ENCODE peak calls at places on chromosomes 3 and 15, in five cellular contexts. Y is K562, A is SK-N-SH, V is HepG2, L is GM12878. H is an unnamed sample.

GRCh38 chr3:129006864-129007263 is 5.8 kb downstream of the EFCC1 start:
- DNase-seq in Y (no peak), A (no peak), V (no peak), L (no peak), H (no peak)

GRCh38 chr3:165444745-165445144 is 248.6 kb upstream of the SLITRK3 start:
- DNase-seq in Y (no peak), A (no peak), V (no peak), L (no peak), H (no peak)

GRCh38 chr3:124772081-124772831 is 42.0 kb downstream of the UMPS start:
- DNase-seq in Y (peak; percentile 64), A (peak; percentile 83), V (no peak), L (no peak), H (no peak)

GRCh38 chr3:69288161-69288895 is 97.6 kb downstream of the FRMD4B start:
- DNase-seq in Y (no peak), A (no peak), V (no peak), L (no peak), H (no peak)

GRCh38 chr3:4986611-4987373 is 7.6 kb downstream of the BHLHE40 start:
- DNase-seq in Y (peak; percentile 87), A (peak; percentile 92), V (peak; percentile 94), L (no peak), H (peak; percentile 57)

GRCh38 chr3:184532940-184533732 is 28.4 kb upstream of the EPHB3 start:
- DNase-seq in Y (no peak), A (no peak), V (no peak), L (no peak), H (no peak)

GRCh38 chr3:52313774-52314188 is 2.3 kb upstream of the DNAH1 start:
- DNase-seq in Y (no peak), A (no peak), V (no peak), L (peak; percentile 61), H (no peak)

GRCh38 chr3:23752126-23752525 is 53.6 kb upstream of the UBE2E1 start:
- DNase-seq in Y (no peak), A (no peak), V (no peak), L (no peak), H (no peak)

GRCh38 chr15:42710662-42711061 is 26.3 kb downstream of the CDAN1 start:
- DNase-seq in Y (no peak), A (no peak), V (no peak), L (no peak), H (no peak)

GRCh38 chr3:177830411-177830849 is 633.1 kb upstream of the TBL1XR1 start:
- DNase-seq in Y (no peak), A (no peak), V (no peak), L (no peak), H (no peak)

GRCh38 chr15:85692873-85693272 is 101.9 kb downstream of the KLHL25 start:
- DNase-seq in Y (no peak), A (no peak), V (no peak), L (peak; percentile 95), H (no peak)

GRCh38 chr15:79283252-79284048 is 928 bp downstream of the ANKRD34C start:
- DNase-seq in Y (peak; percentile 56), A (peak; percentile 69), V (no peak), L (no peak), H (no peak)

GRCh38 chr15:76575177-76576078 is 238.9 kb downstream of the ISL2 start:
- DNase-seq in Y (no peak), A (no peak), V (no peak), L (peak; percentile 79), H (no peak)

GRCh38 chr3:70882104-70882503 is 569.7 kb upstream of the MDFIC2 start:
- DNase-seq in Y (no peak), A (no peak), V (no peak), L (no peak), H (no peak)

GRCh38 chr15:68303134-68303533 is 25.6 kb downstream of the FEM1B start:
- DNase-seq in Y (no peak), A (no peak), V (no peak), L (no peak), H (no peak)

GRCh38 chr15:35505152-35505551 is 40.8 kb downstream of the DPH6 start:
- DNase-seq in Y (no peak), A (no peak), V (no peak), L (no peak), H (no peak)

GRCh38 chr3:72334681-72335457 is 513.4 kb downstream of the SHQ1 start:
- DNase-seq in Y (no peak), A (peak; percentile 55), V (no peak), L (no peak), H (no peak)

GRCh38 chr15:62957130-62957529 is 85.4 kb upstream of the TPM1 start:
- DNase-seq in Y (no peak), A (no peak), V (no peak), L (no peak), H (no peak)

GRCh38 chr15:78072080-78072892 is 5.2 kb downstream of the TBC1D2B start:
- DNase-seq in Y (no peak), A (no peak), V (peak; percentile 56), L (no peak), H (no peak)
- H3K27ac ChIP-seq in Y (no peak overlapping the region), A (peak overlapping the region; percentile 31), V (peak overlapping the region; percentile 37), L (no peak overlapping the region), H (peak overlapping the region; percentile 83)

GRCh38 chr3:48397767-48398681 is 26.0 kb downstream of the FBXW12 start:
- DNase-seq in Y (peak; percentile 4), A (peak; percentile 10), V (no peak), L (no peak), H (peak; percentile 29)
- TF ChIP-seq REST in Y (no peak), A (no peak), V (no peak), L (no peak), H (no peak)

GRCh38 chr15:91067026-91067425 is 33.0 kb upstream of the SV2B start:
- DNase-seq in Y (no peak), A (no peak), V (no peak), L (no peak), H (no peak)

GRCh38 chr15:91068966-91069365 is 31.1 kb upstream of the SV2B start:
- DNase-seq in Y (no peak), A (no peak), V (no peak), L (no peak), H (no peak)

GRCh38 chr15:91068436-91068835 is 31.6 kb upstream of the SV2B start:
- DNase-seq in Y (no peak), A (no peak), V (no peak), L (no peak), H (no peak)

GRCh38 chr15:91061997-91062396 is 38.1 kb upstream of the SV2B start:
- DNase-seq in Y (no peak), A (no peak), V (no peak), L (no peak), H (no peak)

GRCh38 chr15:91065505-91065904 is 34.6 kb upstream of the SV2B start:
- DNase-seq in Y (no peak), A (no peak), V (no peak), L (no peak), H (no peak)
- TF ChIP-seq GABPA in Y (no peak), A (no peak), V (no peak), L (no peak), H (no peak)

GRCh38 chr3:37645801-37646380 is 215.8 kb upstream of the CTDSPL start:
- DNase-seq in Y (no peak), A (no peak), V (no peak), L (no peak), H (no peak)

GRCh38 chr3:37640636-37641375 is 220.9 kb upstream of the CTDSPL start:
- DNase-seq in Y (no peak), A (no peak), V (no peak), L (no peak), H (no peak)

GRCh38 chr3:37641556-37641955 is 220.1 kb upstream of the CTDSPL start:
- DNase-seq in Y (no peak), A (no peak), V (no peak), L (no peak), H (no peak)

GRCh38 chr3:37642959-37643598 is 218.6 kb upstream of the CTDSPL start:
- DNase-seq in Y (peak; percentile 41), A (no peak), V (no peak), L (no peak), H (no peak)

DNA sequence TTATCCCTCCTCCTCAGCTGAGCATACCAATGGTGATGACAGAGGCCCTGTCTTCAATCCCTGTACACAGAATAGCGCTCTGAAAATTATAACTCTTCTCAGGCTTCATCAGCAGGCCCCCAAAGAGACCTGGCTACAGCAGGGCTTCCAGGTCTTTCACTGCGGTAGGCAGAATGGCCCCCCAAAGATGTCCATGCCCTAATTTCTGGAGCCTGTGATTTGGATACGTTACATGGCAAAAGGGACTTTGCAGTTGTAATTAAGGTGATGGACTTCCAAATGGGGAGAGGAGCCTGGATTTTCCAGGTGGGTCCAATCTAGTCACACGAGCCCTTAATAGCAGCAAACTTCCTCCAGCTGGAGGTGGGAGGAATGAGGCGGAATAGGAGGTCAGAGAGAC is 221.8 kb upstream of the CTDSPL start:
- DNase-seq in Y (no peak), A (no peak), V (no peak), L (no peak), H (no peak)
- H3K27ac ChIP-seq in Y (no peak overlapping the region), A (no peak overlapping the region), V (no peak overlapping the region), L (no peak overlapping the region), H (no peak overlapping the region)

GRCh38 chr3:102156426-102156825 is 278.4 kb upstream of the ZPLD1 start:
- DNase-seq in Y (no peak), A (no peak), V (no peak), L (no peak), H (no peak)
- TF ChIP-seq REST in Y (no peak), A (no peak), V (no peak), L (no peak), H (no peak)

DNA sequence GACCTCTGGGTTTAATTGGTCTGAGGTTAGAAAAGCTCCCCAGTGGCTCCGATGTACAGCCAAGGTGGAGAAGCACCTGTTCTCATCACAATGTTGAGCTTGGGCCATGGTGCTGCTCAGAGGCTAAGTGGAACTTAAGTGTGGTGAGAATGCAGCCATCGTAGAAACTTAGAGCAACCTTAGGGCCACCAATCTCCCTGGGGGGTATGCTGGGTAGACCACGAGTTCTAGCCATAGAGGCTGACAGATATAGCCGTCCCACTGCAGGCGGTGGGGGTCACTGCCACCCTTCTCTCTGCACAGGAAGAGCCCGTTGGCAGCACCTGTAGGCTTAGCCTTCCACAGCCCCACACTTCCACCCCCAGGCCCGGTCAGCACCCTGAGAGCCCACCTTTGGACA is 38.0 kb downstream of the MGLL start:
- DNase-seq in Y (no peak), A (no peak), V (no peak), L (no peak), H (no peak)
- TF ChIP-seq GABPA in Y (no peak), A (no peak), V (no peak), L (no peak), H (no peak)

GRCh38 chr3:35760147-35760546 is 120.8 kb downstream of the ARPP21 start:
- DNase-seq in Y (no peak), A (no peak), V (no peak), L (no peak), H (no peak)
- H3K27ac ChIP-seq in Y (no peak overlapping the region), A (no peak overlapping the region), V (no peak overlapping the region), L (no peak overlapping the region), H (no peak overlapping the region)

GRCh38 chr15:51191072-51191665 is 96.5 kb upstream of the TNFAIP8L3 start:
- DNase-seq in Y (no peak), A (no peak), V (no peak), L (no peak), H (no peak)
- TF ChIP-seq REST in Y (no peak), A (no peak), V (no peak), L (no peak), H (no peak)

DNA sequence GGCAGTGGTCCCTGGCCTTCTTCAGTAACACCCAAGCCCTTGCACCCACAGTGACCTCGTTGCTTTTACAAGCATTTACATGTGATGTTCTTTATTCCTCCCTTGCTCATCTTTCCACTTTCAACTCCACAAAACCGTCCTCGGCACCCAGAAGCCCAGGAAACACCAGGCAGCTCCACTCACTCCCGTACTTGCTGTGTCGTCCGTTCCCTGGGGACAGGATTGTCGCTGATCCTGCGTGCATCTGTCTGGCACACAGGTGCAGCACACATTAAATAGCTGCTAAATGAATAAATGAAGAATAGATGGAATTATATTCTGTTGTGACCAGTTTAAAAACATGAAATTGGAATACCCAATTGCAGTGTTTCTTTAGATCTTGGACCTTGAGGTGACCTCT is 119.6 kb downstream of the PGPEP1L start:
- DNase-seq in Y (no peak), A (no peak), V (no peak), L (no peak), H (no peak)
- TF ChIP-seq GABPA in Y (no peak), A (no peak), V (no peak), L (no peak), H (no peak)

H was measured in HL-60.